ENCODE peak calls at places on chromosomes 12 and 14, in eight cellular contexts. One of them, this sample, is unnamed.

GRCh38 chr14:90559811-90560492 is 163.1 kb downstream of the CALM1 start:
- DNase-seq in GDM1: no peak
- DNase-seq in iris pigment epithelial cell: no peak
- DNase-seq in left cardiac atrium: peak
- DNase-seq in GM03348: no peak
- DNase-seq in activated CD4-positive, alpha-beta T cell treated with anti-CD3 and anti-CD28 coated beads, Interleukin-2, amount 50 U/mL, for 1 hour: no peak
- DNase-seq in AG09309: no peak
- DNase-seq in NCI-H146: peak
- DNase-seq in this sample: no peak

GRCh38 chr14:98173291-98173690 is 1098.7 kb downstream of the BCL11B start:
- DNase-seq in AG09309: no peak
- DNase-seq in NCI-H146: no peak
- DNase-seq in GDM1: no peak
- DNase-seq in GM03348: no peak
- DNase-seq in activated CD4-positive, alpha-beta T cell treated with anti-CD3 and anti-CD28 coated beads, Interleukin-2, amount 50 U/mL, for 1 hour: peak
- DNase-seq in left cardiac atrium: peak
- DNase-seq in iris pigment epithelial cell: no peak
- DNase-seq in this sample: no peak

GRCh38 chr12:68148261-68148951 is 11.1 kb downstream of the IFNG start:
- DNase-seq in iris pigment epithelial cell: no peak
- DNase-seq in GM03348: no peak
- DNase-seq in GDM1: no peak
- DNase-seq in AG09309: no peak
- DNase-seq in NCI-H146: no peak
- DNase-seq in left cardiac atrium: no peak
- DNase-seq in activated CD4-positive, alpha-beta T cell treated with anti-CD3 and anti-CD28 coated beads, Interleukin-2, amount 50 U/mL, for 1 hour: no peak
- DNase-seq in this sample: no peak

GRCh38 chr12:47752552-47752951 is 6.1 kb downstream of the RAPGEF3 start:
- DNase-seq in iris pigment epithelial cell: peak
- DNase-seq in GM03348: peak
- DNase-seq in AG09309: no peak
- DNase-seq in activated CD4-positive, alpha-beta T cell treated with anti-CD3 and anti-CD28 coated beads, Interleukin-2, amount 50 U/mL, for 1 hour: no peak
- DNase-seq in GDM1: no peak
- DNase-seq in NCI-H146: no peak
- DNase-seq in left cardiac atrium: no peak
- DNase-seq in this sample: peak

GRCh38 chr12:91902860-91903683 is 242.6 kb downstream of the BTG1 start:
- DNase-seq in activated CD4-positive, alpha-beta T cell treated with anti-CD3 and anti-CD28 coated beads, Interleukin-2, amount 50 U/mL, for 1 hour: no peak
- DNase-seq in iris pigment epithelial cell: peak
- DNase-seq in GDM1: no peak
- DNase-seq in GM03348: no peak
- DNase-seq in NCI-H146: no peak
- DNase-seq in AG09309: no peak
- DNase-seq in left cardiac atrium: no peak
- DNase-seq in this sample: no peak

GRCh38 chr12:121124402-121125109 is 8.1 kb upstream of the P2RX7 start:
- DNase-seq in iris pigment epithelial cell: peak
- DNase-seq in NCI-H146: no peak
- DNase-seq in GDM1: no peak
- DNase-seq in left cardiac atrium: no peak
- DNase-seq in activated CD4-positive, alpha-beta T cell treated with anti-CD3 and anti-CD28 coated beads, Interleukin-2, amount 50 U/mL, for 1 hour: no peak
- DNase-seq in GM03348: peak
- DNase-seq in AG09309: peak
- DNase-seq in this sample: peak

GRCh38 chr14:22472935-22473854 is 115.8 kb downstream of the DAD1 start:
- DNase-seq in activated CD4-positive, alpha-beta T cell treated with anti-CD3 and anti-CD28 coated beads, Interleukin-2, amount 50 U/mL, for 1 hour: no peak
- DNase-seq in NCI-H146: no peak
- DNase-seq in GM03348: peak
- DNase-seq in iris pigment epithelial cell: peak
- DNase-seq in left cardiac atrium: no peak
- DNase-seq in GDM1: peak
- DNase-seq in AG09309: no peak
- DNase-seq in this sample: peak

GRCh38 chr12:69886715-69887114 is 61.7 kb downstream of the MYRFL start:
- DNase-seq in GM03348: no peak
- DNase-seq in activated CD4-positive, alpha-beta T cell treated with anti-CD3 and anti-CD28 coated beads, Interleukin-2, amount 50 U/mL, for 1 hour: no peak
- DNase-seq in NCI-H146: no peak
- DNase-seq in GDM1: no peak
- DNase-seq in left cardiac atrium: no peak
- DNase-seq in AG09309: no peak
- DNase-seq in iris pigment epithelial cell: no peak
- DNase-seq in this sample: no peak

GRCh38 chr12:92786045-92786444 is 83.3 kb downstream of the PLEKHG7 start:
- DNase-seq in GM03348: peak
- DNase-seq in GDM1: no peak
- DNase-seq in activated CD4-positive, alpha-beta T cell treated with anti-CD3 and anti-CD28 coated beads, Interleukin-2, amount 50 U/mL, for 1 hour: no peak
- DNase-seq in AG09309: no peak
- DNase-seq in left cardiac atrium: no peak
- DNase-seq in NCI-H146: no peak
- DNase-seq in iris pigment epithelial cell: peak
- DNase-seq in this sample: peak

GRCh38 chr12:57887631-57888406 is 41.3 kb upstream of the CTDSP2 start:
- DNase-seq in AG09309: no peak
- DNase-seq in iris pigment epithelial cell: peak
- DNase-seq in NCI-H146: peak
- DNase-seq in activated CD4-positive, alpha-beta T cell treated with anti-CD3 and anti-CD28 coated beads, Interleukin-2, amount 50 U/mL, for 1 hour: no peak
- DNase-seq in GM03348: peak
- DNase-seq in left cardiac atrium: peak
- DNase-seq in GDM1: no peak
- DNase-seq in this sample: peak

GRCh38 chr12:116636636-116637519 is 77.7 kb downstream of the MAP1LC3B2 start:
- DNase-seq in iris pigment epithelial cell: no peak
- DNase-seq in GDM1: no peak
- DNase-seq in NCI-H146: no peak
- DNase-seq in activated CD4-positive, alpha-beta T cell treated with anti-CD3 and anti-CD28 coated beads, Interleukin-2, amount 50 U/mL, for 1 hour: no peak
- DNase-seq in AG09309: no peak
- DNase-seq in GM03348: no peak
- DNase-seq in left cardiac atrium: no peak
- DNase-seq in this sample: no peak

GRCh38 chr14:105023791-105024480 is 3.1 kb upstream of the CDCA4 start:
- DNase-seq in activated CD4-positive, alpha-beta T cell treated with anti-CD3 and anti-CD28 coated beads, Interleukin-2, amount 50 U/mL, for 1 hour: no peak
- DNase-seq in GDM1: no peak
- DNase-seq in AG09309: no peak
- DNase-seq in iris pigment epithelial cell: peak
- DNase-seq in NCI-H146: no peak
- DNase-seq in GM03348: peak
- DNase-seq in left cardiac atrium: no peak
- DNase-seq in this sample: peak

GRCh38 chr12:131131077-131131807 is 177.5 kb downstream of the ADGRD1 start:
- DNase-seq in iris pigment epithelial cell: no peak
- DNase-seq in GM03348: no peak
- DNase-seq in left cardiac atrium: no peak
- DNase-seq in AG09309: no peak
- DNase-seq in NCI-H146: no peak
- DNase-seq in GDM1: no peak
- DNase-seq in activated CD4-positive, alpha-beta T cell treated with anti-CD3 and anti-CD28 coated beads, Interleukin-2, amount 50 U/mL, for 1 hour: no peak
- DNase-seq in this sample: no peak

GRCh38 chr12:80946591-80946990 is 8.9 kb upstream of the LIN7A start:
- DNase-seq in NCI-H146: no peak
- DNase-seq in left cardiac atrium: no peak
- DNase-seq in GDM1: no peak
- DNase-seq in activated CD4-positive, alpha-beta T cell treated with anti-CD3 and anti-CD28 coated beads, Interleukin-2, amount 50 U/mL, for 1 hour: no peak
- DNase-seq in GM03348: peak
- DNase-seq in iris pigment epithelial cell: peak
- DNase-seq in AG09309: no peak
- DNase-seq in this sample: no peak

GRCh38 chr14:23727566-23728335 is 91.6 kb downstream of the DHRS2 start:
- DNase-seq in activated CD4-positive, alpha-beta T cell treated with anti-CD3 and anti-CD28 coated beads, Interleukin-2, amount 50 U/mL, for 1 hour: no peak
- DNase-seq in iris pigment epithelial cell: peak
- DNase-seq in NCI-H146: peak
- DNase-seq in GDM1: peak
- DNase-seq in left cardiac atrium: no peak
- DNase-seq in GM03348: peak
- DNase-seq in AG09309: peak
- DNase-seq in this sample: peak

GRCh38 chr14:104445086-104445485 is 134.5 kb upstream of the C14orf180 start:
- DNase-seq in left cardiac atrium: no peak
- DNase-seq in activated CD4-positive, alpha-beta T cell treated with anti-CD3 and anti-CD28 coated beads, Interleukin-2, amount 50 U/mL, for 1 hour: no peak
- DNase-seq in NCI-H146: no peak
- DNase-seq in GDM1: no peak
- DNase-seq in GM03348: no peak
- DNase-seq in AG09309: no peak
- DNase-seq in iris pigment epithelial cell: no peak
- DNase-seq in this sample: no peak

GRCh38 chr14:54478621-54479215 is 10.1 kb downstream of the GMFB start:
- DNase-seq in GM03348: no peak
- DNase-seq in AG09309: no peak
- DNase-seq in NCI-H146: no peak
- DNase-seq in GDM1: no peak
- DNase-seq in activated CD4-positive, alpha-beta T cell treated with anti-CD3 and anti-CD28 coated beads, Interleukin-2, amount 50 U/mL, for 1 hour: no peak
- DNase-seq in left cardiac atrium: no peak
- DNase-seq in iris pigment epithelial cell: no peak
- DNase-seq in this sample: peak

GRCh38 chr12:25677180-25677937 is 124.3 kb upstream of the LMNTD1 start:
- DNase-seq in GM03348: peak
- DNase-seq in NCI-H146: no peak
- DNase-seq in left cardiac atrium: no peak
- DNase-seq in activated CD4-positive, alpha-beta T cell treated with anti-CD3 and anti-CD28 coated beads, Interleukin-2, amount 50 U/mL, for 1 hour: no peak
- DNase-seq in AG09309: no peak
- DNase-seq in iris pigment epithelial cell: no peak
- DNase-seq in GDM1: no peak
- DNase-seq in this sample: no peak

GRCh38 chr12:86331012-86331411 is 74.8 kb upstream of the MGAT4C start:
- DNase-seq in AG09309: no peak
- DNase-seq in NCI-H146: no peak
- DNase-seq in GDM1: no peak
- DNase-seq in GM03348: no peak
- DNase-seq in left cardiac atrium: no peak
- DNase-seq in iris pigment epithelial cell: no peak
- DNase-seq in activated CD4-positive, alpha-beta T cell treated with anti-CD3 and anti-CD28 coated beads, Interleukin-2, amount 50 U/mL, for 1 hour: no peak
- DNase-seq in this sample: no peak

GRCh38 chr12:106090586-106091411 is 48.0 kb downstream of the NUAK1 start:
- DNase-seq in GM03348: peak
- DNase-seq in iris pigment epithelial cell: peak
- DNase-seq in NCI-H146: no peak
- DNase-seq in activated CD4-positive, alpha-beta T cell treated with anti-CD3 and anti-CD28 coated beads, Interleukin-2, amount 50 U/mL, for 1 hour: no peak
- DNase-seq in GDM1: no peak
- DNase-seq in AG09309: peak
- DNase-seq in left cardiac atrium: peak
- DNase-seq in this sample: peak

GRCh38 chr14:80956922-80957321 is 1.5 kb downstream of the TSHR start:
- DNase-seq in GM03348: no peak
- DNase-seq in left cardiac atrium: no peak
- DNase-seq in AG09309: no peak
- DNase-seq in GDM1: no peak
- DNase-seq in NCI-H146: no peak
- DNase-seq in iris pigment epithelial cell: no peak
- DNase-seq in activated CD4-positive, alpha-beta T cell treated with anti-CD3 and anti-CD28 coated beads, Interleukin-2, amount 50 U/mL, for 1 hour: no peak
- DNase-seq in this sample: no peak